ENCODE peak calls at places on chromosomes 5 and 9, in ten cellular contexts. Y, L, A, S, B, D, U, V, O and J are unnamed samples.

GRCh38 chr9:77595426-77596051 is 52.6 kb downstream of the GNA14 start:
- DNase-seq in Y (no peak), L (peak), A (no peak), S (peak), B (no peak), D (no peak), U (no peak), V (no peak), O (peak), J (no peak)

GRCh38 chr5:74538206-74538661 is 102.3 kb downstream of the ENC1 start:
- DNase-seq in Y (no peak), L (peak), A (no peak), S (no peak), B (peak), D (no peak), U (no peak), V (peak), O (peak), J (no peak)

GRCh38 chr9:12880406-12881016 is 105.7 kb downstream of the LURAP1L start:
- DNase-seq in Y (no peak), L (peak), A (no peak), S (no peak), B (peak), D (no peak), U (no peak), V (no peak), O (peak), J (no peak)

GRCh38 chr9:133334161-133334560 is 1.8 kb downstream of the SURF6 start:
- DNase-seq in Y (no peak), L (no peak), A (no peak), S (no peak), B (no peak), D (no peak), U (no peak), V (no peak), O (no peak), J (no peak)

GRCh38 chr5:79666758-79667157 is 22.9 kb upstream of the CMYA5 start:
- DNase-seq in Y (peak), L (no peak), A (no peak), S (no peak), B (no peak), D (no peak), U (no peak), V (peak), O (peak), J (no peak)

GRCh38 chr9:98256632-98257218 is 1.3 kb upstream of the TBC1D2 start:
- DNase-seq in Y (no peak), L (no peak), A (peak), S (no peak), B (no peak), D (no peak), U (no peak), V (peak), O (peak), J (peak)

GRCh38 chr5:11941566-11941965 is 37.3 kb upstream of the CTNND2 start:
- DNase-seq in Y (no peak), L (no peak), A (no peak), S (no peak), B (no peak), D (no peak), U (no peak), V (no peak), O (peak), J (no peak)

GRCh38 chr5:163649522-163649921 is 144.1 kb downstream of the MAT2B start:
- DNase-seq in Y (no peak), L (peak), A (no peak), S (no peak), B (peak), D (no peak), U (no peak), V (no peak), O (no peak), J (no peak)

GRCh38 chr5:168047043-168047668 is 244.3 kb upstream of the WWC1 start:
- DNase-seq in Y (no peak), L (peak), A (no peak), S (no peak), B (peak), D (peak), U (no peak), V (peak), O (peak), J (no peak)

GRCh38 chr9:127216210-127216887 is 48.2 kb upstream of the GARNL3 start:
- DNase-seq in Y (no peak), L (no peak), A (no peak), S (no peak), B (no peak), D (no peak), U (no peak), V (no peak), O (no peak), J (no peak)

GRCh38 chr5:149162401-149163084 is 21.2 kb downstream of the ABLIM3 start:
- DNase-seq in Y (peak), L (peak), A (no peak), S (no peak), B (no peak), D (no peak), U (no peak), V (peak), O (no peak), J (no peak)

GRCh38 chr5:154896562-154896919 is 38.1 kb downstream of the CNOT8 start:
- DNase-seq in Y (no peak), L (no peak), A (no peak), S (no peak), B (no peak), D (no peak), U (no peak), V (no peak), O (no peak), J (no peak)

GRCh38 chr9:90950600-90950999 is 149.0 kb downstream of the SYK start:
- DNase-seq in Y (no peak), L (no peak), A (no peak), S (no peak), B (no peak), D (no peak), U (no peak), V (no peak), O (no peak), J (no peak)

GRCh38 chr5:120231563-120231962 is 232.5 kb upstream of the PRR16 start:
- DNase-seq in Y (no peak), L (no peak), A (no peak), S (no peak), B (no peak), D (no peak), U (no peak), V (no peak), O (no peak), J (no peak)